ENCODE peak calls at places on chromosomes 11 and 22, in five cellular contexts. A is AG20443, K is lung microvascular endothelial cell, N is fibroblast of the aortic adventitia, R is RWPE1. I is an unnamed sample.
A peak's percentile ranks its signal among the peaks of the same experiment; 100 is the strongest.

GRCh38 chr11:114140826-114141225 is 81.3 kb downstream of the ZBTB16 start:
- DNase-seq in A (no peak), R (no peak), N (no peak), K (no peak), I (no peak)

GRCh38 chr11:66720223-66720898 is 8.7 kb downstream of the SPTBN2 start:
- DNase-seq in N (no peak), K (peak; percentile 30), A (peak; percentile 37), R (peak; percentile 94), I (peak; percentile 66)

GRCh38 chr11:103338621-103339484 is 229.6 kb downstream of the DYNC2H1 start:
- DNase-seq in R (no peak), N (peak; percentile 64), K (peak; percentile 63), A (no peak), I (peak; percentile 14)

GRCh38 chr11:69157156-69157821 is 1.6 kb downstream of the SMIM38 start:
- DNase-seq in N (peak; percentile 44), K (peak; percentile 19), R (no peak), A (peak; percentile 89), I (peak; percentile 79)

GRCh38 chr22:36862251-36863242 is 1.7 kb downstream of the NCF4 start:
- DNase-seq in A (no peak), N (no peak), K (no peak), R (no peak), I (no peak)

GRCh38 chr11:134228625-134229024 is 4.2 kb downstream of the VPS26B start:
- DNase-seq in N (no peak), R (no peak), K (no peak), A (peak; percentile 74), I (no peak)

GRCh38 chr11:70116386-70117077 is 38.4 kb downstream of the ANO1 start:
- DNase-seq in A (no peak), K (no peak), N (no peak), R (no peak), I (no peak)

GRCh38 chr11:17738350-17739207 is 4.0 kb downstream of the KCNC1 start:
- DNase-seq in A (no peak), N (no peak), R (no peak), K (no peak), I (no peak)

GRCh38 chr11:116416852-116417251 is 355.9 kb downstream of the BUD13 start:
- DNase-seq in K (no peak), R (no peak), A (no peak), N (no peak), I (no peak)

GRCh38 chr22:25357606-25358420 is 138.4 kb downstream of the CRYBB2 start:
- DNase-seq in N (no peak), K (no peak), R (no peak), A (no peak), I (no peak)

GRCh38 chr11:118064956-118065355 is 11.9 kb upstream of the TMPRSS4 start:
- DNase-seq in K (no peak), R (no peak), N (no peak), A (no peak), I (no peak)

GRCh38 chr11:76604652-76605241 is 65.8 kb downstream of the LRRC32 start:
- DNase-seq in K (peak; percentile 49), A (peak; percentile 87), R (no peak), N (peak; percentile 87), I (no peak)

GRCh38 chr22:46661221-46661851 is 41.1 kb downstream of the GRAMD4 start:
- DNase-seq in K (peak; percentile 34), A (no peak), N (no peak), R (peak; percentile 63), I (peak; percentile 55)

GRCh38 chr11:35389897-35390462 is 29.4 kb downstream of the SLC1A2 start:
- DNase-seq in A (no peak), K (no peak), R (no peak), N (no peak), I (no peak)

GRCh38 chr11:130798280-130798679 is 118.0 kb downstream of the SNX19 start:
- DNase-seq in R (peak; percentile 84), A (peak; percentile 88), K (peak; percentile 2), N (peak; percentile 75), I (no peak)

GRCh38 chr22:46572911-46573780 is 35.7 kb upstream of the CELSR1 start:
- DNase-seq in N (no peak), R (no peak), K (no peak), A (no peak), I (no peak)

GRCh38 chr11:22491826-22492225 is 133.8 kb downstream of the FANCF start:
- DNase-seq in K (no peak), R (no peak), N (no peak), A (peak; percentile 73), I (peak; percentile 88)

GRCh38 chr11:10418950-10419310 is 36.1 kb upstream of the AMPD3 start:
- DNase-seq in A (no peak), K (no peak), N (no peak), R (no peak), I (no peak)

GRCh38 chr11:6321961-6322362 is 1.7 kb upstream of the CAVIN3 start:
- DNase-seq in R (peak; percentile 76), K (peak; percentile 75), N (peak; percentile 62), A (peak; percentile 62), I (peak; percentile 93)

GRCh38 chr11:84227970-84228369 is 941.8 kb upstream of the CCDC90B start:
- DNase-seq in R (no peak), N (no peak), K (no peak), A (no peak), I (no peak)

GRCh38 chr22:41682033-41682807 is 6.4 kb downstream of the SNU13 start:
- DNase-seq in K (peak; percentile 91), R (peak; percentile 86), A (peak; percentile 90), N (peak; percentile 89), I (peak; percentile 83)

GRCh38 chr11:116427903-116428637 is 344.7 kb downstream of the BUD13 start:
- DNase-seq in A (no peak), N (peak; percentile 2), R (no peak), K (no peak), I (peak; percentile 15)

GRCh38 chr22:49977578-49977977 is 17.0 kb downstream of the PIM3 start:
- DNase-seq in N (no peak), K (no peak), R (no peak), A (no peak), I (no peak)

GRCh38 chr11:126510621-126511370 is 155.3 kb downstream of the ST3GAL4 start:
- DNase-seq in K (no peak), N (peak; percentile 2), R (no peak), A (no peak), I (no peak)

GRCh38 chr11:124376280-124376679 is 8.0 kb downstream of the OR8B2 start:
- DNase-seq in A (no peak), K (no peak), R (no peak), N (no peak), I (no peak)

GRCh38 chr11:115054541-115055538 is 376.5 kb downstream of the NXPE2 start:
- DNase-seq in R (no peak), A (no peak), K (no peak), N (no peak), I (no peak)

GRCh38 chr22:28772633-28773460 is at the start of gene CCDC117:
- DNase-seq in K (peak; percentile 97), A (peak; percentile 95), N (peak; percentile 96), R (peak; percentile 80), I (peak; percentile 98)

GRCh38 chr11:117807482-117808272 is 10.7 kb upstream of the DSCAML1 start:
- DNase-seq in N (peak; percentile 78), K (peak; percentile 60), A (peak; percentile 82), R (peak; percentile 58), I (peak; percentile 83)

GRCh38 chr22:49355206-49355920 is 472.3 kb downstream of the BRD1 start:
- DNase-seq in R (no peak), N (no peak), A (no peak), K (no peak), I (no peak)

I was measured in A673.